ENCODE peak calls at places on chromosomes 13 and 19, in ten cellular contexts. Q is choroid plexus epithelial cell; C is spleen; K is pancreas; Z is HCT116; H is CD8-positive, alpha-beta memory T cell; J is vagina; Y is body of pancreas; X is fibroblast of pulmonary artery; F is aorta. E is an unnamed sample.

GRCh38 chr19:18650468-18651001 is 13.7 kb downstream of the KLHL26 start:
- DNase-seq in Q (peak), C (no peak), K (no peak), Z (no peak), H (no peak), J (no peak), Y (peak), X (peak), F (peak), E (peak)

GRCh38 chr19:18320865-18321728 is 1.8 kb downstream of the LSM4 start:
- DNase-seq in Q (no peak), C (no peak), K (no peak), Z (no peak), H (no peak), J (no peak), Y (no peak), X (no peak), F (no peak), E (no peak)

GRCh38 chr19:43311706-43312105 is 41.8 kb upstream of the CD177 start:
- DNase-seq in Q (no peak), C (no peak), K (no peak), Z (no peak), H (no peak), J (no peak), Y (no peak), X (no peak), F (no peak), E (no peak)

GRCh38 chr13:109162248-109163051 is 533.0 kb downstream of the MYO16 start:
- DNase-seq in Q (no peak), C (no peak), K (no peak), Z (no peak), H (no peak), J (no peak), Y (no peak), X (no peak), F (no peak), E (no peak)

GRCh38 chr19:14472202-14472961 is 2.8 kb downstream of the PTGER1 start:
- DNase-seq in Q (peak), C (peak), K (peak), Z (peak), H (peak), J (no peak), Y (peak), X (peak), F (peak), E (peak)

GRCh38 chr19:6378498-6378897 is 2.8 kb upstream of the PSPN start:
- DNase-seq in Q (no peak), C (no peak), K (no peak), Z (no peak), H (no peak), J (no peak), Y (no peak), X (no peak), F (no peak), E (no peak)

GRCh38 chr19:36973021-36973843 is 57.1 kb downstream of the ZNF568 start:
- DNase-seq in Q (peak), C (peak), K (peak), Z (no peak), H (peak), J (no peak), Y (peak), X (peak), F (peak), E (peak)

GRCh38 chr19:38250821-38251563 is 5.2 kb downstream of the PPP1R14A start:
- DNase-seq in Q (no peak), C (peak), K (peak), Z (no peak), H (no peak), J (no peak), Y (peak), X (peak), F (peak), E (peak)

GRCh38 chr13:38752726-38753125 is 65.8 kb downstream of the FREM2 start:
- DNase-seq in Q (no peak), C (no peak), K (no peak), Z (no peak), H (no peak), J (no peak), Y (no peak), X (no peak), F (no peak), E (no peak)

GRCh38 chr19:11673608-11674041 is 65.1 kb downstream of the ZNF823 start:
- DNase-seq in Q (peak), C (peak), K (peak), Z (no peak), H (no peak), J (peak), Y (peak), X (peak), F (peak), E (peak)

GRCh38 chr13:110442946-110443632 is 118.4 kb downstream of the RAB20 start:
- DNase-seq in Q (peak), C (no peak), K (no peak), Z (no peak), H (no peak), J (no peak), Y (no peak), X (peak), F (no peak), E (peak)

GRCh38 chr13:102599451-102600012 is 2.7 kb downstream of the TPP2 start:
- DNase-seq in Q (no peak), C (no peak), K (no peak), Z (no peak), H (no peak), J (no peak), Y (no peak), X (no peak), F (no peak), E (no peak)
- H3K4me3 ChIP-seq in Q (no peak), C (no peak), K (no peak), Z (no peak), H (peak), J (no peak), Y (no peak), X (no peak), F (no peak), E (no peak)

GRCh38 chr19:35870798-35871197 is 2.4 kb downstream of the APLP1 start:
- DNase-seq in Q (no peak), C (no peak), K (no peak), Z (no peak), H (no peak), J (no peak), Y (no peak), X (no peak), F (no peak), E (no peak)

GRCh38 chr19:35868823-35869326 is 501 bp downstream of the APLP1 start:
- DNase-seq in Q (no peak), C (no peak), K (no peak), Z (no peak), H (no peak), J (no peak), Y (no peak), X (no peak), F (no peak), E (no peak)

GRCh38 chr19:35868172-35868822 is at the start of gene APLP1:
- DNase-seq in Q (no peak), C (peak), K (peak), Z (no peak), H (peak), J (no peak), Y (peak), X (peak), F (peak), E (no peak)

GRCh38 chr19:35871611-35872010 is 3.2 kb downstream of the APLP1 start:
- DNase-seq in Q (no peak), C (no peak), K (no peak), Z (no peak), H (no peak), J (no peak), Y (no peak), X (no peak), F (no peak), E (no peak)

DNA sequence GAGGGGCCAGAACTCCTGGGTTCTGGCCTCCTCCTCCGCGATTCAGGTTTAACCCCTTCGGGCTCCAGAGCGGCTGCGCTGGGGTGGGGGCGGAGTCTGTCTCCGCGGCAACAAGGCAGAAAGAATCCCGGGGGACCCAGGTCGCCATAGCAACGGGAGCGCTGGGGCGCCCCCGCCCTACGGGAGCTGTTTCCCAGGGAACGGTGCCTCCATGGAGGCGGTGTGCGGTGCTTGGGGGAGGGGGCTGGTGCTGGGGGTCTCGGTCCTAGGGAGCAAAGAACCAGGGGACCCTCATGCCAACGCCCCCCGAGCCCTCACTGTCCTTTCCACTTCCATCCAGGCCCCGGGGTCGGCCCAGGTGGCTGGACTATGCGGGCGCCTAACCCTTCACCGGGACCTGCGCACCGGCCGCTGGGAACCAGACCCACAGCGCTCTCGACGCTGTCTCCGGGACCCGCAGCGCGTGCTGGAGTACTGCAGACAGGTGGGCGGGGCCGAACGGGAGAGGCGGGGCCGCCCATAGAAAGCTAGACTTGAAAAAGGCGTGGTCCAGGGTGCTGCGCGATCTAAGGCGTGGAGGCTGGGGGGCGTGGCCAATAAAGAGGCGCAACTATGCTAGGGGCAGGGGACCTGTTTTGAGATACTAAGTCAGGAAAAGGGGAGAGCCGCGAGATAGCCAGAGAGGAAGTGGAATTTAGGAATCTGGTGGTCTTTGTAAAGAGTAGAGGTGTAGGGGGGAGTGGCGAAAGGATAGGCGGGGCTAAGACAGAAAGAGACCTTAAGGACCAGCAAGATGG is 1.2 kb downstream of the APLP1 start:
- DNase-seq in Q (peak), C (peak), K (peak), Z (peak), H (peak), J (no peak), Y (peak), X (peak), F (peak), E (peak)
- H3K4me3 ChIP-seq in Q (peak), C (peak), K (no peak), Z (peak), H (peak), J (peak), Y (no peak), X (no peak), F (no peak), E (peak)

GRCh38 chr19:55441692-55442321 is 1.3 kb downstream of the SHISA7 start:
- DNase-seq in Q (no peak), C (no peak), K (peak), Z (no peak), H (no peak), J (no peak), Y (no peak), X (no peak), F (no peak), E (no peak)

GRCh38 chr19:55439052-55439451 is 4.0 kb downstream of the SHISA7 start:
- DNase-seq in Q (no peak), C (no peak), K (no peak), Z (no peak), H (no peak), J (no peak), Y (no peak), X (no peak), F (no peak), E (no peak)

GRCh38 chr19:55441319-55441691 is 1.8 kb downstream of the SHISA7 start:
- DNase-seq in Q (no peak), C (no peak), K (no peak), Z (no peak), H (no peak), J (no peak), Y (no peak), X (no peak), F (no peak), E (no peak)

GRCh38 chr19:55442372-55443044 is 592 bp downstream of the SHISA7 start:
- DNase-seq in Q (no peak), C (no peak), K (peak), Z (no peak), H (no peak), J (no peak), Y (no peak), X (no peak), F (no peak), E (no peak)

DNA sequence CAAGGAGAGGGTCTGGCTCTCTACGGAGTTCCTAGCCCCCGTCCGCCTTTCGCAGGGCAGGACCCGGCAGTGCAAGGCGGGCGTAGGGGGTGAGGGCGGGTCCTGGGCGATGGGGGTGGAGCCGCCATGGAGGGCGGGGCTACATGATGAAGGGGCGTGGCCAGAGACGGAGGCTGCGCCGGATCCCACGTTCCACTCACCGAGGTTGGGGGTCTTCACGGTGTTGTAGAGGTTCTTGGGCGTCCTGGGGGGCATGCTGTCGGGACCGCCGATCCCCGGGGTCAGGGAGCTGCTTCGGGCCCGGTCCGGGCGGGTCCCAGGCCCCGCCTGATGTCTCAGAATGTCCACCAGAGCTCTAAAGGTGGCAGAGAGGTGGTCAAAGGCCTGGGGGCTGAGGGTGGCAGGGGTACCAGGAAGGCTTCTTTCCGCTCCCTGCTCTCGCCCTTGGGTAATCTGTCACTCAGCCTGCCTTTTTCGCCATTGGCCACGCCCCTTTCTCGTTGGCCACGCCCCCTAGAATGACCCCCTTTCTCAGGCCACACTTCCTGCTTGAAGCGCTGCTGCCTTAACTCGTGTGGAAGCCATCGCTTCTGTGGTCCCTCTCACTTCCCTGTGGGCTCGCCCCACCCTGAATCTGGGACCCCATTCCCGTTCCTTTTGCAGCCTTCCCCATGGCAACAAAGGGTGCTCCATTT is 2.5 kb downstream of the SHISA7 start:
- DNase-seq in Q (no peak), C (no peak), K (peak), Z (no peak), H (no peak), J (no peak), Y (no peak), X (no peak), F (no peak), E (no peak)
- H3K4me3 ChIP-seq in Q (no peak), C (no peak), K (no peak), Z (no peak), H (no peak), J (no peak), Y (no peak), X (no peak), F (no peak), E (no peak)

GRCh38 chr13:98328511-98328910 is 151.4 kb upstream of the RNF113B start:
- DNase-seq in Q (no peak), C (no peak), K (no peak), Z (no peak), H (no peak), J (no peak), Y (no peak), X (no peak), F (no peak), E (no peak)

GRCh38 chr13:98325724-98326123 is 148.7 kb upstream of the RNF113B start:
- DNase-seq in Q (no peak), C (no peak), K (no peak), Z (no peak), H (no peak), J (no peak), Y (no peak), X (no peak), F (no peak), E (no peak)

GRCh38 chr13:98326274-98326673 is 149.2 kb upstream of the RNF113B start:
- DNase-seq in Q (no peak), C (no peak), K (no peak), Z (no peak), H (no peak), J (no peak), Y (no peak), X (no peak), F (no peak), E (no peak)

GRCh38 chr13:98324105-98324504 is 147.0 kb upstream of the RNF113B start:
- DNase-seq in Q (peak), C (no peak), K (no peak), Z (no peak), H (no peak), J (no peak), Y (no peak), X (no peak), F (no peak), E (peak)

GRCh38 chr13:98327326-98328314 is 150.6 kb upstream of the RNF113B start:
- DNase-seq in Q (peak), C (no peak), K (no peak), Z (no peak), H (no peak), J (no peak), Y (no peak), X (peak), F (no peak), E (peak)
- H3K4me3 ChIP-seq in Q (no peak), C (no peak), K (no peak), Z (no peak), H (no peak), J (no peak), Y (no peak), X (no peak), F (no peak), E (no peak)

DNA sequence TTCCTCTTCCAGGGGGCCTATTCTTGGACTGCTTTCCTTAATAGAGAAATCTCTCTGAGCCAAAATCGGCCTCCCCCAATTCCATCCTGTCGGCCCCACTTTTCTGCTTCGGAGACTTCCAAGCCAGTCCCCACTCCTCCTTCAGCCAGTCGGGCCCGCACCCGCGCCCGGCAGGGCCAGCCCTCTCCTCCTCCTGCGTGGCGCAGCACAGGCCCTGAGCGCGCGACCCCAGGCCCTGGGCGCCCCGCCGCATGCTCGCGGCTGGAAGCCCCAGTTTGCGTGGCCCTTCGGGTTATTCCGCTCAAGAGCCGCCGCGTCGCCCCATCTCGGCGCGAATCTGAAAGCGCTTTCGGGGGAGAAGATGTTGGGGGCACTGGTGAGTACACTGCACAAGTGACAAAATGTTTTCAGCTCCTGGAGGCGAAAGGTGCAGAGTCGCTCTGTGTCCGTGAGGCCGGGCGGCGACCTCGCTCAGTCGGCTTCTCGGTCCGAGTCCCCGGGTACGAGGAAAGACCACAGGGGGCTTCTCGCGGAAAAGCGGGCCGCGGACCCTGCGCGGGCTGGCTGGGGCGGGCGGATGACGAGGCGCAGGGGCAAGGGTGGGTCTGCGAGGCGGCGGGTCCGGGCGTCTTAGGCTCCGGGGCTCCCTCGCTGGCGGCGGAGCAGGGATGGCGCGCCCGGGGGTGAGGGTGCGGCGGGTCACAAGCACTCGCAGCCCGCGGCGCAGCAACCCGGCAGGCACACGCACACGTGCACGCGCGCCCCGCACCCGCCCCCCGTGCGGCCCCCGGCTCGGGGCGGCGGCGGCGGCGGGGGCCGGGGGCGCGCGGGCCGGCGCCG is at the start of gene IL17D:
- DNase-seq in Q (no peak), C (peak), K (no peak), Z (no peak), H (peak), J (no peak), Y (peak), X (no peak), F (peak), E (peak)
- H3K4me3 ChIP-seq in Q (peak), C (peak), K (peak), Z (peak), H (peak), J (peak), Y (peak), X (peak), F (peak), E (peak)

DNA sequence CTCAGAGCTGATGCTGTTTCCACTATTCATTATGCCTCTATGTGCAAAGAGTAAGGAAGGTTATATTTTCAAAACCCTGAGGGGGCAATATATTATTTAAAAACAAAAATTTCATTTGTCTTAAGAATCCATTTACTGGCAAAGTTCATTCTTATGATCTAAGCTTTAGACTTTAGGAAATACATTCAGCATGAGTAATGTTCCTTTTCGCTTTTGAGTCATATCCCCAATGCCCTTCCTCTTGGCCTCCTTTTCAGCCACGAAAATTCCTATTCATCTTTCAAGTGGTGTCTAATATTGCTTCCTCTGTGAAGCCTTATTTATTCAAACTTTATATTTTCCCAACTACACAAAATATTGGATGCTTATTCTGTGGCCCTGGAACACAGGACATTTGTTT is 1317.0 kb downstream of the PCDH9 start:
- DNase-seq in Q (peak), C (no peak), K (no peak), Z (peak), H (no peak), J (no peak), Y (no peak), X (peak), F (no peak), E (peak)
- H3K4me3 ChIP-seq in Q (no peak), C (no peak), K (no peak), Z (peak), H (no peak), J (no peak), Y (no peak), X (peak), F (no peak), E (no peak)

GRCh38 chr19:33227242-33227650 is 1.6 kb upstream of the SLC7A10 start:
- DNase-seq in Q (peak), C (no peak), K (peak), Z (no peak), H (no peak), J (no peak), Y (no peak), X (peak), F (no peak), E (no peak)
- H3K4me3 ChIP-seq in Q (peak), C (peak), K (no peak), Z (peak), H (no peak), J (peak), Y (no peak), X (no peak), F (no peak), E (no peak)

E was measured in astrocyte of the spinal cord.